ENCODE peak calls at places on chromosome 3, in eight cellular contexts. One of them, this sample, is unnamed.

GRCh38 chr3:95721938-95722337 is 1092.5 kb upstream of the EPHA6 start:
- DNase-seq in heart left ventricle: no peak
- DNase-seq in adrenal gland: no peak
- DNase-seq in right lobe of liver: no peak
- DNase-seq in Peyer's patch: no peak
- DNase-seq in K562: no peak
- DNase-seq in A549: no peak
- DNase-seq in IMR-90: no peak
- DNase-seq in this sample: no peak

GRCh38 chr3:114221165-114221880 is 16.1 kb downstream of the ZNF80 start:
- DNase-seq in IMR-90: no peak
- DNase-seq in heart left ventricle: no peak
- DNase-seq in right lobe of liver: no peak
- DNase-seq in adrenal gland: no peak
- DNase-seq in Peyer's patch: no peak
- DNase-seq in A549: no peak
- DNase-seq in K562: no peak
- DNase-seq in this sample: no peak

GRCh38 chr3:172965256-172965655 is 175.8 kb downstream of the SPATA16 start:
- DNase-seq in IMR-90: peak; percentile 50
- DNase-seq in adrenal gland: peak; percentile 40
- DNase-seq in K562: no peak
- DNase-seq in right lobe of liver: no peak
- DNase-seq in A549: no peak
- DNase-seq in heart left ventricle: no peak
- DNase-seq in Peyer's patch: no peak
- DNase-seq in this sample: no peak

GRCh38 chr3:150748648-150749047 is 14.3 kb downstream of the SIAH2 start:
- DNase-seq in right lobe of liver: no peak
- DNase-seq in K562: no peak
- DNase-seq in A549: no peak
- DNase-seq in heart left ventricle: no peak
- DNase-seq in IMR-90: no peak
- DNase-seq in Peyer's patch: no peak
- DNase-seq in adrenal gland: no peak
- DNase-seq in this sample: no peak

GRCh38 chr3:172750069-172750367 is 508 bp upstream of the ECT2 start:
- DNase-seq in Peyer's patch: no peak
- DNase-seq in heart left ventricle: no peak
- DNase-seq in K562: no peak
- DNase-seq in IMR-90: no peak
- DNase-seq in A549: no peak
- DNase-seq in adrenal gland: no peak
- DNase-seq in right lobe of liver: no peak
- DNase-seq in this sample: no peak

GRCh38 chr3:73625124-73625665 is 454 bp upstream of the PDZRN3 start:
- DNase-seq in right lobe of liver: no peak
- DNase-seq in adrenal gland: peak; percentile 52
- DNase-seq in Peyer's patch: no peak
- DNase-seq in heart left ventricle: peak; percentile 27
- DNase-seq in IMR-90: peak; percentile 72
- DNase-seq in K562: no peak
- DNase-seq in A549: no peak
- DNase-seq in this sample: peak; percentile 46

GRCh38 chr3:164459526-164460151 is 618.7 kb downstream of the SI start:
- DNase-seq in K562: no peak
- DNase-seq in adrenal gland: no peak
- DNase-seq in IMR-90: no peak
- DNase-seq in heart left ventricle: no peak
- DNase-seq in right lobe of liver: no peak
- DNase-seq in A549: no peak
- DNase-seq in Peyer's patch: no peak
- DNase-seq in this sample: no peak

GRCh38 chr3:187807086-187807862 is 62.0 kb upstream of the BCL6 start:
- DNase-seq in K562: no peak
- DNase-seq in IMR-90: peak; percentile 84
- DNase-seq in right lobe of liver: no peak
- DNase-seq in Peyer's patch: no peak
- DNase-seq in heart left ventricle: no peak
- DNase-seq in adrenal gland: no peak
- DNase-seq in A549: no peak
- DNase-seq in this sample: no peak

GRCh38 chr3:126979076-126979628 is 3.8 kb upstream of the PLXNA1 start:
- DNase-seq in A549: no peak
- DNase-seq in Peyer's patch: no peak
- DNase-seq in IMR-90: no peak
- DNase-seq in K562: no peak
- DNase-seq in heart left ventricle: no peak
- DNase-seq in adrenal gland: no peak
- DNase-seq in right lobe of liver: no peak
- DNase-seq in this sample: no peak

GRCh38 chr3:14787630-14788029 is 31.1 kb upstream of the FGD5 start:
- DNase-seq in A549: no peak
- DNase-seq in right lobe of liver: no peak
- DNase-seq in Peyer's patch: peak; percentile 28
- DNase-seq in K562: no peak
- DNase-seq in heart left ventricle: no peak
- DNase-seq in IMR-90: no peak
- DNase-seq in adrenal gland: no peak
- DNase-seq in this sample: no peak

DNA sequence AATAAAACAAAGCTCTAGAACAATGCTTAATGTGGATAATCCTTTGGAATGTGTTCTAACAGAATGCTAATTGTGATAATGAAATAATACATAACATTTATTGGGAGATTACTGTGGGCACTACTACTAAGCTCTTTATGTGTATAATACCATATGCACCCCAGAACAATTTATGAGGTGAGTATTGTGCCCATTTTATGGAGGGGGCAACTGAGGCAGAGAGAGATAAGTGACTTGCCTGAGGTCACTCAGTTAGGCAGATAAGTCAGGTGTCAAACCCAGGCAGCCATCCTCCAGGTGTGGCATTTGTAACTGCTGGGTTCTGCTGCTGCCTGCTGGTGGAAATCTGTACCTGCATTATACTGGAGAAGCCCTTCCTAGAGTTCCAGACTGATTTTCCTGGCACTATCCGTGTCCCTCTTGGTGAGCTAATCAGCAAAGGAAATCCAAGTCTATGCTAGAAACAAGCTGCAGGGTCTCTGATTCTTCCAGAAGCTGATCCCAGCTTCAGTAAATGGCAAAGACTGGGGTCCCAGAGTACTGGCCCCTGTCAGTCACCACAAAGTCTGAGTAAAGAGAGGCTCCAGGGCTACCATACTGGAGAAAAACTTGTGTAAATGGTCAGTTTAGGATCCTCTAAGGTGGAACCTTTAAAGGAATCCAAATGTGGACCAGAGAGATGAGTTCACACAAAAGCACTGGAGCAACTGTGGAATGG is 22.6 kb upstream of the RBP1 start:
- DNase-seq in heart left ventricle: no peak
- DNase-seq in Peyer's patch: no peak
- DNase-seq in right lobe of liver: peak; percentile 45
- DNase-seq in adrenal gland: peak; percentile 52
- DNase-seq in K562: peak; percentile 47
- DNase-seq in A549: peak; percentile 29
- DNase-seq in IMR-90: peak; percentile 43
- DNase-seq in this sample: no peak
- H3K27ac ChIP-seq in heart left ventricle: no peak overlapping the region
- H3K27ac ChIP-seq in Peyer's patch: no peak overlapping the region
- H3K27ac ChIP-seq in right lobe of liver: no peak overlapping the region
- H3K27ac ChIP-seq in adrenal gland: no peak overlapping the region
- H3K27ac ChIP-seq in K562: no peak overlapping the region
- H3K27ac ChIP-seq in A549: no peak overlapping the region
- H3K27ac ChIP-seq in IMR-90: no peak overlapping the region
- H3K27ac ChIP-seq in this sample: no peak overlapping the region

GRCh38 chr3:128492353-128493220 is at the start of gene GATA2:
- DNase-seq in adrenal gland: peak; percentile 11
- DNase-seq in A549: no peak
- DNase-seq in IMR-90: no peak
- DNase-seq in right lobe of liver: no peak
- DNase-seq in Peyer's patch: peak; percentile 55
- DNase-seq in heart left ventricle: peak; percentile 25
- DNase-seq in K562: no peak
- DNase-seq in this sample: peak; percentile 59
- TF ChIP-seq POLR2A in adrenal gland: peak; percentile 60
- TF ChIP-seq POLR2A in A549: no peak
- TF ChIP-seq POLR2A in IMR-90: no peak
- TF ChIP-seq POLR2A in right lobe of liver: no peak
- TF ChIP-seq POLR2A in Peyer's patch: no peak
- TF ChIP-seq POLR2A in heart left ventricle: no peak
- TF ChIP-seq POLR2A in K562: peak; percentile 53
- TF ChIP-seq POLR2A in this sample: peak; percentile 71

DNA sequence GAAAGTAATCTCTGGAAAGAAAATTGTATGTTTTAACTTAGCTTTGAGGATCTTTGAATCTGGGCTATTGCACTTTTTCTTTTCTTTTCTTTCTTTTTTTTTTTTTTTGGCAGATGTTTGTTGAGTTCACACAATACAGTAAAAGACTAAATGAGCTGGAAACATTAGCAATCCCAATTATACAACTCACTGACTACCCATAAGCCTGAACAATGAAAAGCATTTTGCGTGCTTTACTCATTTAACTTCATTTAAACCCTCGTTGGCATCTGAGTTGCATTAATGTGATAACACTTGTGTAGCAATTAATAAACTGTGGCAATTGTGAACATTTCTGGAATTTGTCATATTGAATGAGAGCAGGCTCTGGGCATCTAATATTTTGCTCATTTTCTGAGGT is 269.4 kb upstream of the RBMS3 start:
- DNase-seq in heart left ventricle: no peak
- DNase-seq in IMR-90: no peak
- DNase-seq in Peyer's patch: no peak
- DNase-seq in right lobe of liver: no peak
- DNase-seq in adrenal gland: no peak
- DNase-seq in A549: no peak
- DNase-seq in K562: no peak
- DNase-seq in this sample: no peak
- H3K27ac ChIP-seq in heart left ventricle: no peak overlapping the region
- H3K27ac ChIP-seq in IMR-90: no peak overlapping the region
- H3K27ac ChIP-seq in Peyer's patch: no peak overlapping the region
- H3K27ac ChIP-seq in right lobe of liver: no peak overlapping the region
- H3K27ac ChIP-seq in adrenal gland: no peak overlapping the region
- H3K27ac ChIP-seq in A549: no peak overlapping the region
- H3K27ac ChIP-seq in K562: no peak overlapping the region
- H3K27ac ChIP-seq in this sample: no peak overlapping the region

GRCh38 chr3:154780263-154780662 is 299.9 kb upstream of the MME start:
- DNase-seq in A549: no peak
- DNase-seq in right lobe of liver: no peak
- DNase-seq in adrenal gland: no peak
- DNase-seq in IMR-90: no peak
- DNase-seq in heart left ventricle: no peak
- DNase-seq in Peyer's patch: no peak
- DNase-seq in K562: no peak
- DNase-seq in this sample: no peak

GRCh38 chr3:154779571-154779970 is 300.5 kb upstream of the MME start:
- DNase-seq in adrenal gland: no peak
- DNase-seq in IMR-90: peak; percentile 87
- DNase-seq in A549: no peak
- DNase-seq in K562: no peak
- DNase-seq in right lobe of liver: no peak
- DNase-seq in heart left ventricle: no peak
- DNase-seq in Peyer's patch: no peak
- DNase-seq in this sample: no peak

GRCh38 chr3:154783053-154784037 is 296.8 kb upstream of the MME start:
- DNase-seq in IMR-90: no peak
- DNase-seq in heart left ventricle: no peak
- DNase-seq in K562: no peak
- DNase-seq in adrenal gland: no peak
- DNase-seq in right lobe of liver: no peak
- DNase-seq in A549: no peak
- DNase-seq in Peyer's patch: no peak
- DNase-seq in this sample: no peak

GRCh38 chr3:154782151-154782550 is 298.0 kb upstream of the MME start:
- DNase-seq in adrenal gland: no peak
- DNase-seq in right lobe of liver: no peak
- DNase-seq in Peyer's patch: no peak
- DNase-seq in A549: no peak
- DNase-seq in K562: no peak
- DNase-seq in heart left ventricle: no peak
- DNase-seq in IMR-90: peak; percentile 57
- DNase-seq in this sample: no peak

DNA sequence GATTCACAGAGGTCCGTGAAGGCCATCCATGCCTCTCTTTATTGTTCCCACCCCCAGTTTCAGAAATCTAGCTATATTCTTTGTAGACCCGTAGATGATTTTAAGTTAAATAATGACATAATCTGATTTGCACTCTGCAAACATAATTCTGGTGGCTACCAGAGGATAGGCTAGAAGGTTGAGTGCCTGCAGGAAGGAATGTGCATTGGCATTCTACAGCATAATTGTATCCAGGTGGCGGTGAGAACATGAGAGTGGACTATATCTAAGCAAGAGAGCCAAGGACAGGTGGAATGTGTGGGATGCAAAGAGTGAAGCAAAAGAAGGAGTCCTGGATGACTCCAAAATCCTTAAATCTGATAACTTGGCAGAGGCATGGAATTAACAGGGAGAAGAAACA is 298.5 kb upstream of the MME start:
- DNase-seq in IMR-90: no peak
- DNase-seq in heart left ventricle: no peak
- DNase-seq in right lobe of liver: no peak
- DNase-seq in K562: no peak
- DNase-seq in A549: no peak
- DNase-seq in Peyer's patch: no peak
- DNase-seq in adrenal gland: no peak
- DNase-seq in this sample: no peak
- TF ChIP-seq POLR2A in IMR-90: no peak
- TF ChIP-seq POLR2A in heart left ventricle: no peak
- TF ChIP-seq POLR2A in right lobe of liver: no peak
- TF ChIP-seq POLR2A in K562: no peak
- TF ChIP-seq POLR2A in A549: no peak
- TF ChIP-seq POLR2A in Peyer's patch: no peak
- TF ChIP-seq POLR2A in adrenal gland: no peak
- TF ChIP-seq POLR2A in this sample: no peak

GRCh38 chr3:64008017-64008416 is 15.3 kb downstream of the PSMD6 start:
- DNase-seq in IMR-90: no peak
- DNase-seq in right lobe of liver: no peak
- DNase-seq in K562: no peak
- DNase-seq in Peyer's patch: no peak
- DNase-seq in heart left ventricle: no peak
- DNase-seq in adrenal gland: no peak
- DNase-seq in A549: no peak
- DNase-seq in this sample: no peak
- H3K27ac ChIP-seq in IMR-90: no peak overlapping the region
- H3K27ac ChIP-seq in right lobe of liver: no peak overlapping the region
- H3K27ac ChIP-seq in K562: no peak overlapping the region
- H3K27ac ChIP-seq in Peyer's patch: no peak overlapping the region
- H3K27ac ChIP-seq in heart left ventricle: no peak overlapping the region
- H3K27ac ChIP-seq in adrenal gland: no peak overlapping the region
- H3K27ac ChIP-seq in A549: no peak overlapping the region
- H3K27ac ChIP-seq in this sample: no peak overlapping the region

GRCh38 chr3:197590313-197590962 is 34.7 kb upstream of the BDH1 start:
- DNase-seq in heart left ventricle: no peak
- DNase-seq in adrenal gland: no peak
- DNase-seq in A549: peak; percentile 35
- DNase-seq in Peyer's patch: peak; percentile 87
- DNase-seq in right lobe of liver: peak; percentile 80
- DNase-seq in IMR-90: no peak
- DNase-seq in K562: no peak
- DNase-seq in this sample: no peak
- TF ChIP-seq POLR2A in heart left ventricle: no peak
- TF ChIP-seq POLR2A in adrenal gland: no peak
- TF ChIP-seq POLR2A in A549: no peak
- TF ChIP-seq POLR2A in Peyer's patch: peak; percentile 29
- TF ChIP-seq POLR2A in right lobe of liver: no peak
- TF ChIP-seq POLR2A in IMR-90: no peak
- TF ChIP-seq POLR2A in K562: no peak
- TF ChIP-seq POLR2A in this sample: no peak